ENCODE peak calls at places on chromosomes 11 and 22, in five cellular contexts. Y is activated T-cell treated with anti-CD3 and anti-CD28 coated beads for 24 hours; Z is activated CD8-positive, alpha-beta memory T cell treated with anti-CD3 and anti-CD28 coated beads for 1 hour; J is left ventricle myocardium superior; M is EL. D is an unnamed sample.

GRCh38 chr11:64603411-64604110 is 12.5 kb downstream of the SLC22A12 start:
- DNase-seq in Y (no peak), Z (no peak), J (no peak), M (no peak), D (no peak)

GRCh38 chr11:8023831-8024555 is 36.9 kb downstream of the EIF3F start:
- DNase-seq in Y (no peak), Z (no peak), J (no peak), M (peak), D (no peak)

GRCh38 chr11:72700026-72700610 is 25.9 kb upstream of the PDE2A start:
- DNase-seq in Y (no peak), Z (no peak), J (no peak), M (peak), D (no peak)

GRCh38 chr11:10117709-10118341 is 176.2 kb downstream of the SBF2 start:
- DNase-seq in Y (no peak), Z (no peak), J (no peak), M (peak), D (no peak)

GRCh38 chr11:83648610-83649467 is 362.7 kb upstream of the CCDC90B start:
- DNase-seq in Y (no peak), Z (no peak), J (no peak), M (no peak), D (no peak)

GRCh38 chr11:10325398-10326079 is 20.7 kb downstream of the ADM start:
- DNase-seq in Y (no peak), Z (no peak), J (no peak), M (peak), D (no peak)

GRCh38 chr11:13449522-13449921 is 13.5 kb downstream of the BTBD10 start:
- DNase-seq in Y (no peak), Z (no peak), J (no peak), M (no peak), D (no peak)

GRCh38 chr11:121892131-121892681 is 223.8 kb downstream of the BLID start:
- DNase-seq in Y (no peak), Z (no peak), J (peak), M (peak), D (no peak)

GRCh38 chr11:10490398-10491232 is 35.6 kb downstream of the AMPD3 start:
- DNase-seq in Y (no peak), Z (no peak), J (peak), M (peak), D (peak)

GRCh38 chr22:32544953-32545558 is 70.4 kb downstream of the FBXO7 start:
- DNase-seq in Y (no peak), Z (no peak), J (no peak), M (peak), D (no peak)

GRCh38 chr11:58316142-58316541 is 42.7 kb downstream of the OR5B17 start:
- DNase-seq in Y (no peak), Z (no peak), J (no peak), M (peak), D (no peak)

GRCh38 chr11:2208691-2209369 is 37.2 kb upstream of the TH start:
- DNase-seq in Y (no peak), Z (no peak), J (no peak), M (no peak), D (peak)

GRCh38 chr22:35551549-35552177 is 11.0 kb downstream of the RASD2 start:
- DNase-seq in Y (no peak), Z (no peak), J (no peak), M (no peak), D (no peak)

GRCh38 chr11:87036756-87037449 is 831 bp upstream of the TMEM135 start:
- DNase-seq in Y (no peak), Z (no peak), J (no peak), M (no peak), D (no peak)

GRCh38 chr11:17986711-17987220 is 26.1 kb downstream of the SERGEF start:
- DNase-seq in Y (no peak), Z (no peak), J (no peak), M (no peak), D (no peak)

GRCh38 chr22:25514436-25514835 is 50.0 kb upstream of the GRK3 start:
- DNase-seq in Y (no peak), Z (no peak), J (no peak), M (peak), D (no peak)

GRCh38 chr11:1122356-1123002 is 35.3 kb upstream of the MUC5AC start:
- DNase-seq in Y (no peak), Z (no peak), J (peak), M (no peak), D (no peak)

D was measured in lower lobe of right lung.